ENCODE peak calls at places on chromosome 20, in ten cellular contexts. S, V, B, R, H, F, K, G, A and W are unnamed samples.

GRCh38 chr20:11094711-11095110 is 420.9 kb upstream of the JAG1 start:
- DNase-seq in K (no peak), B (no peak), A (no peak), R (no peak), V (no peak), S (no peak), G (no peak), F (no peak), H (no peak), W (no peak)

GRCh38 chr20:57682184-57683038 is 27.4 kb downstream of the PMEPA1 start:
- DNase-seq in B (no peak), V (peak), A (no peak), F (peak), K (no peak), R (no peak), G (no peak), S (peak), H (no peak), W (no peak)

GRCh38 chr20:63128367-63128766 is 87.6 kb downstream of the YTHDF1 start:
- DNase-seq in S (no peak), K (no peak), V (no peak), F (no peak), B (no peak), R (no peak), G (peak), H (no peak), A (no peak), W (no peak)

GRCh38 chr20:16308754-16309153 is 264.5 kb downstream of the KIF16B start:
- DNase-seq in G (no peak), S (no peak), F (no peak), K (no peak), V (no peak), B (no peak), R (no peak), A (no peak), H (no peak), W (no peak)

GRCh38 chr20:50520222-50520877 is 10.2 kb downstream of the PTPN1 start:
- DNase-seq in S (no peak), H (peak), G (no peak), F (no peak), A (no peak), B (no peak), K (peak), V (no peak), R (no peak), W (no peak)

GRCh38 chr20:52974155-52974554 is 2.0 kb downstream of the TSHZ2 start:
- DNase-seq in H (peak), A (no peak), F (no peak), V (no peak), K (peak), G (no peak), S (peak), R (no peak), B (no peak), W (no peak)

GRCh38 chr20:38229376-38230252 is 30.9 kb downstream of the KIAA1755 start:
- DNase-seq in H (peak), B (no peak), V (no peak), G (no peak), F (no peak), K (peak), S (no peak), A (no peak), R (no peak), W (peak)

GRCh38 chr20:51244496-51244895 is 221.6 kb upstream of the KCNG1 start:
- DNase-seq in G (no peak), K (no peak), F (no peak), S (no peak), R (no peak), B (no peak), A (no peak), H (no peak), V (no peak), W (no peak)

GRCh38 chr20:49122920-49123319 is 65.2 kb downstream of the STAU1 start:
- DNase-seq in F (no peak), R (no peak), K (no peak), A (no peak), G (no peak), S (no peak), V (no peak), H (no peak), B (no peak), W (no peak)

GRCh38 chr20:39885975-39886649 is 802.9 kb downstream of the MAFB start:
- DNase-seq in S (no peak), G (peak), R (no peak), A (no peak), K (peak), V (peak), B (peak), F (peak), H (peak), W (peak)

GRCh38 chr20:23679448-23680092 is 9.3 kb downstream of the CST4 start:
- DNase-seq in R (no peak), H (no peak), B (no peak), V (no peak), K (no peak), S (no peak), G (no peak), A (no peak), F (no peak), W (no peak)

GRCh38 chr20:55515831-55516230 is 489.5 kb downstream of the CBLN4 start:
- DNase-seq in B (no peak), K (no peak), G (no peak), F (no peak), A (no peak), H (no peak), S (no peak), R (no peak), V (no peak), W (no peak)

GRCh38 chr20:34673411-34673810 is 3.5 kb downstream of the PIGU start:
- DNase-seq in S (no peak), A (no peak), V (no peak), B (no peak), H (no peak), K (no peak), F (no peak), G (no peak), R (no peak), W (no peak)